ENCODE peak calls at places on chromosomes 13 and 19, in five cellular contexts. T, D, I, C and Z are unnamed samples.

GRCh38 chr19:36528921-36529518 is 949 bp upstream of the ZNF260 start:
- DNase-seq in T (no peak), I (peak; percentile 39), C (no peak), D (no peak), Z (no peak)

GRCh38 chr13:44752184-44752583 is 176.1 kb upstream of the TSC22D1 start:
- DNase-seq in D (no peak), C (no peak), I (no peak), T (no peak), Z (no peak)

GRCh38 chr13:112852392-112852791 is 116.6 kb upstream of the MCF2L start:
- DNase-seq in T (no peak), D (no peak), I (no peak), C (no peak), Z (no peak)

GRCh38 chr13:32391101-32391620 is 36.8 kb downstream of the N4BP2L1 start:
- DNase-seq in C (no peak), T (no peak), I (no peak), D (no peak), Z (no peak)

GRCh38 chr19:35202722-35203674 is 25.5 kb downstream of the FAM187B start:
- DNase-seq in C (no peak), T (no peak), D (no peak), I (no peak), Z (no peak)

GRCh38 chr13:96796234-96796633 is 198.0 kb downstream of the OXGR1 start:
- DNase-seq in T (no peak), D (no peak), I (no peak), C (no peak), Z (peak; percentile 17)

GRCh38 chr13:40272776-40273139 is 393.7 kb downstream of the FOXO1 start:
- DNase-seq in T (no peak), I (no peak), D (no peak), C (peak; percentile 8), Z (peak; percentile 76)

GRCh38 chr19:49489601-49490167 is 2.3 kb downstream of the RPL13A start:
- DNase-seq in I (no peak), C (no peak), D (no peak), T (no peak), Z (peak; percentile 52)

GRCh38 chr13:91313103-91313502 is 34.4 kb upstream of the MIR17HG start:
- DNase-seq in D (no peak), I (peak; percentile 20), T (no peak), C (peak; percentile 1), Z (peak; percentile 6)

GRCh38 chr13:29849071-29849541 is 1.3 kb downstream of the UBL3 start:
- DNase-seq in D (no peak), I (peak; percentile 40), T (no peak), C (peak; percentile 22), Z (peak; percentile 39)

GRCh38 chr13:75963318-75963717 is 327.2 kb downstream of the LMO7 start:
- DNase-seq in D (no peak), T (no peak), I (no peak), C (no peak), Z (peak; percentile 5)

GRCh38 chr19:57053401-57053800 is 66.4 kb upstream of the USP29 start:
- DNase-seq in D (peak; percentile 37), C (no peak), T (no peak), I (no peak), Z (no peak)

GRCh38 chr19:58304255-58304654 is 922 bp upstream of the ERVK3-1 start:
- DNase-seq in D (no peak), C (no peak), I (no peak), T (no peak), Z (no peak)

GRCh38 chr19:2650515-2650914 is 52.0 kb downstream of the GNG7 start:
- DNase-seq in C (no peak), I (no peak), T (peak; percentile 56), D (no peak), Z (no peak)

GRCh38 chr13:73287871-73288270 is 229.1 kb downstream of the KLF5 start:
- DNase-seq in C (no peak), T (no peak), D (no peak), I (no peak), Z (no peak)

GRCh38 chr19:53908106-53908932 is 759 bp upstream of the CACNG7 start:
- DNase-seq in D (no peak), C (peak; percentile 40), T (peak; percentile 43), I (peak; percentile 49), Z (peak; percentile 46)

GRCh38 chr13:46896346-46897138 is at the start of gene HTR2A:
- DNase-seq in C (peak; percentile 17), D (peak; percentile 89), I (peak; percentile 14), T (peak; percentile 30), Z (peak; percentile 48)

GRCh38 chr13:112991611-112992010 is 22.6 kb downstream of the MCF2L start:
- DNase-seq in D (no peak), T (no peak), C (no peak), I (no peak), Z (no peak)

GRCh38 chr13:40764587-40765403 is 6.2 kb downstream of the MRPS31 start:
- DNase-seq in D (no peak), T (no peak), C (no peak), I (no peak), Z (peak; percentile 57)

GRCh38 chr19:1856345-1856697 is 7.1 kb downstream of the KLF16 start:
- DNase-seq in D (no peak), T (no peak), C (no peak), I (no peak), Z (no peak)

GRCh38 chr19:44846455-44847143 is 502 bp downstream of the NECTIN2 start:
- DNase-seq in D (peak; percentile 89), T (peak; percentile 39), I (peak; percentile 71), C (no peak), Z (no peak)

GRCh38 chr19:1671716-1672037 is 19.3 kb upstream of the TCF3 start:
- DNase-seq in I (no peak), T (no peak), C (no peak), D (no peak), Z (no peak)

GRCh38 chr19:43662487-43662886 is 7.5 kb downstream of the PLAUR start:
- DNase-seq in C (no peak), I (no peak), D (no peak), T (no peak), Z (peak; percentile 23)

GRCh38 chr19:40398417-40399056 is 8.6 kb upstream of the HIPK4 start:
- DNase-seq in C (no peak), T (no peak), I (peak; percentile 50), D (peak; percentile 91), Z (no peak)

GRCh38 chr13:61954092-61954491 is 538.4 kb upstream of the PCDH20 start:
- DNase-seq in T (no peak), D (no peak), C (peak; percentile 0), I (peak; percentile 19), Z (peak; percentile 4)

GRCh38 chr13:41408061-41408460 is 49.3 kb upstream of the RGCC start:
- DNase-seq in T (no peak), D (no peak), I (no peak), C (no peak), Z (peak; percentile 62)

GRCh38 chr19:6271721-6272410 is 7.9 kb downstream of the MLLT1 start:
- DNase-seq in C (peak; percentile 74), D (peak; percentile 96), T (peak; percentile 95), I (peak; percentile 76), Z (peak; percentile 67)

GRCh38 chr13:41854758-41855157 is 106.2 kb downstream of the VWA8 start:
- DNase-seq in C (peak; percentile 54), D (no peak), I (no peak), T (no peak), Z (no peak)

GRCh38 chr13:54144809-54145208 is 1116.2 kb downstream of the OLFM4 start:
- DNase-seq in C (no peak), T (no peak), D (no peak), I (no peak), Z (no peak)
- H3K4me3 ChIP-seq in C (no peak overlapping the region), T (no peak overlapping the region), D (no peak overlapping the region), I (no peak overlapping the region), Z (no peak overlapping the region)

GRCh38 chr19:8610928-8611284 is 391 bp upstream of the ADAMTS10 start:
- DNase-seq in I (peak; percentile 44), T (no peak), C (no peak), D (no peak), Z (no peak)

GRCh38 chr19:8609210-8610040 is 1.1 kb downstream of the ADAMTS10 start:
- DNase-seq in C (peak; percentile 60), D (peak; percentile 93), T (peak; percentile 76), I (peak; percentile 78), Z (peak; percentile 35)

GRCh38 chr19:8607386-8607785 is 3.1 kb downstream of the ADAMTS10 start:
- DNase-seq in I (no peak), C (peak; percentile 23), D (peak; percentile 84), T (peak; percentile 73), Z (peak; percentile 69)

GRCh38 chr19:8610041-8610927 is at the start of gene ADAMTS10:
- DNase-seq in D (peak; percentile 89), T (peak; percentile 57), I (peak; percentile 71), C (peak; percentile 43), Z (peak; percentile 33)

GRCh38 chr19:8608858-8609209 is 1.7 kb downstream of the ADAMTS10 start:
- DNase-seq in D (no peak), C (no peak), T (no peak), I (no peak), Z (no peak)
- H3K4me3 ChIP-seq in D (no peak overlapping the region), C (peak overlapping the region; percentile 94), T (peak overlapping the region; percentile 92), I (no peak overlapping the region), Z (no peak overlapping the region)

GRCh38 chr19:19777692-19778091 is 43.9 kb downstream of the ZNF506 start:
- DNase-seq in D (no peak), T (no peak), C (no peak), I (no peak), Z (no peak)
- H3K4me3 ChIP-seq in D (no peak overlapping the region), T (peak overlapping the region; percentile 82), C (no peak overlapping the region), I (peak overlapping the region; percentile 37), Z (peak overlapping the region; percentile 96)

GRCh38 chr19:42276821-42277220 is 7.8 kb downstream of the CIC start:
- DNase-seq in T (no peak), I (no peak), D (no peak), C (no peak), Z (peak; percentile 38)

GRCh38 chr19:42276284-42276683 is 7.2 kb downstream of the CIC start:
- DNase-seq in T (no peak), D (peak; percentile 85), C (no peak), I (no peak), Z (no peak)

GRCh38 chr19:42279148-42279901 is 10.3 kb downstream of the CIC start:
- DNase-seq in T (no peak), C (no peak), I (no peak), D (no peak), Z (no peak)

GRCh38 chr19:42279902-42280760 is 11.1 kb downstream of the CIC start:
- DNase-seq in C (peak; percentile 83), I (peak; percentile 93), T (peak; percentile 95), D (peak; percentile 99), Z (peak; percentile 88)

DNA sequence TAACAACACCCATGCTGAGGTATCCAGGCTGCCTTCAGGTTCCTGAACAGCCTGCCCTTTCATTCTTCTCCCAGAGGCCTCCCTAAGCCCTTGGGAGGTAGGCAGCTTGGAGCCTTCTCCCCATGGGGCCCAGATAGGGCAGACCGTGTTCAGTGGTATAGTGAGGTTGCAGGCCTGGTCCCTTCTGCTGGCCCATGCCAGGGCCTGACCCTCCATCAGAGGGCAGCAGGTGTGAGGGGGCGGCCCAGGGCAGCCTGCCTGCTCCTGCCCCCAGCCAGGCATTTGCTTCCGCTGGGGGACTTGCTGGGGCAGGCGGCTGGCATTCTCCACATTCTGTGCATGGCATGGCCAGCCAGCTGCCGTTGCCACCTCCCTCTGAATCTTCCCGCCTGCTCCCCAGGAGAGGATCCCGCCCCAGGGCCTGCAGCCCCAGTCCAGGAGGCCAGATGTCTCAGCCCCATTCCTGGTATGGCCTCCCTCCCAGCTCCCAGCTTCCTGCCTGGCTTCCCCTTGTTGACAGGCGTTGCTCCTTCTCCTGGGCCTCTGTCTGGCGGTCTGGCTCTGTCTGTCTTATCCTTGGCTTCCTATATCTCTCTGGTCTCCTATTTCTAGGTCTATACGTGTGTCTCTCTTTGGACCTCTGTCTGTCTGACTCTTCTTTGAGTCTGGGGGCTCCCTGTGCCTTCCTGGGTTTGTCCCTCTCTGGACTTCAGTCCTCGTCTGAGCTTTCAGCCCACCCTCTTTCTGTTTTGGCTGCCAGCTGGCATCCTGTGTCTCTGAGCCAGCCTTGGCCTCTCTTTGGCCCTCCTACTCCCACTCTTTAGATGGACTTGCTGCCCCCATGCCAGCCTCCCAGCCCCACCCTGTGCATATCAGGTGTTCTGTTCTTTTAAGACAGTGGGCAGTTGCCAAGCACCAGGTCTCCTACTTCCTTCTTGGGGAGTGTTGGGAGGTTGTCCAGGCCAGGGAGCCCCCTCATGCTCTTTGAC is 9.1 kb downstream of the CIC start:
- DNase-seq in D (peak; percentile 87), I (peak; percentile 47), T (no peak), C (no peak), Z (no peak)
- H3K4me3 ChIP-seq in D (no peak overlapping the region), I (no peak overlapping the region), T (peak overlapping the region; percentile 10), C (no peak overlapping the region), Z (no peak overlapping the region)